ENCODE peak calls at places on chromosome 22, in four cellular contexts. One of them, this sample, is unnamed.

GRCh38 chr22:33569547-33569946 is 350.7 kb downstream of the LARGE1 start:
- DNase-seq in stomach: no peak
- DNase-seq in HCT116: no peak
- DNase-seq in Panc1: no peak
- DNase-seq in this sample: no peak

GRCh38 chr22:24942301-24942700 is 4.2 kb downstream of the LHFPL7 start:
- DNase-seq in HCT116: no peak
- DNase-seq in stomach: peak
- DNase-seq in Panc1: no peak
- DNase-seq in this sample: no peak

GRCh38 chr22:49573109-49573765 is 254.4 kb downstream of the BRD1 start:
- DNase-seq in Panc1: no peak
- DNase-seq in HCT116: no peak
- DNase-seq in stomach: peak
- DNase-seq in this sample: no peak

GRCh38 chr22:25747245-25747944 is 5.4 kb downstream of the MYO18B start:
- DNase-seq in HCT116: peak
- DNase-seq in stomach: peak
- DNase-seq in Panc1: no peak
- DNase-seq in this sample: no peak

GRCh38 chr22:41146573-41146972 is 54.2 kb downstream of the EP300 start:
- DNase-seq in stomach: no peak
- DNase-seq in Panc1: no peak
- DNase-seq in HCT116: no peak
- DNase-seq in this sample: no peak

GRCh38 chr22:48825802-48826520 is 1001.7 kb downstream of the BRD1 start:
- DNase-seq in stomach: no peak
- DNase-seq in HCT116: no peak
- DNase-seq in Panc1: no peak
- DNase-seq in this sample: no peak

GRCh38 chr22:20027966-20028854 is 7.3 kb downstream of the TANGO2 start:
- DNase-seq in Panc1: no peak
- DNase-seq in stomach: no peak
- DNase-seq in HCT116: no peak
- DNase-seq in this sample: no peak

GRCh38 chr22:43110927-43111623 is 525 bp downstream of the BIK start:
- DNase-seq in HCT116: no peak
- DNase-seq in stomach: peak
- DNase-seq in Panc1: no peak
- DNase-seq in this sample: no peak

GRCh38 chr22:28075260-28075981 is 156.4 kb upstream of the PITPNB start:
- DNase-seq in Panc1: no peak
- DNase-seq in HCT116: no peak
- DNase-seq in stomach: peak
- DNase-seq in this sample: no peak

GRCh38 chr22:28799125-28799833 is 1.1 kb downstream of the XBP1 start:
- DNase-seq in Panc1: peak
- DNase-seq in HCT116: peak
- DNase-seq in stomach: no peak
- DNase-seq in this sample: peak

GRCh38 chr22:20948989-20949388 is 18.1 kb upstream of the AIFM3 start:
- DNase-seq in HCT116: no peak
- DNase-seq in Panc1: no peak
- DNase-seq in stomach: no peak
- DNase-seq in this sample: no peak

GRCh38 chr22:35355744-35356420 is 25.0 kb upstream of the HMOX1 start:
- DNase-seq in stomach: no peak
- DNase-seq in Panc1: no peak
- DNase-seq in HCT116: no peak
- DNase-seq in this sample: no peak

GRCh38 chr22:25076281-25076680 is 123.4 kb upstream of the CRYBB3 start:
- DNase-seq in HCT116: no peak
- DNase-seq in stomach: no peak
- DNase-seq in Panc1: no peak
- DNase-seq in this sample: no peak

GRCh38 chr22:43303751-43304150 is 39.4 kb downstream of the SCUBE1 start:
- DNase-seq in HCT116: no peak
- DNase-seq in Panc1: no peak
- DNase-seq in stomach: no peak
- DNase-seq in this sample: no peak

GRCh38 chr22:17706451-17706900 is 67.8 kb downstream of the BID start:
- DNase-seq in stomach: peak
- DNase-seq in HCT116: peak
- DNase-seq in Panc1: peak
- DNase-seq in this sample: peak

GRCh38 chr22:44732017-44732561 is 20.3 kb upstream of the ARHGAP8 start:
- DNase-seq in HCT116: no peak
- DNase-seq in stomach: no peak
- DNase-seq in Panc1: no peak
- DNase-seq in this sample: no peak

GRCh38 chr22:29665486-29665885 is 54.3 kb upstream of the CABP7 start:
- DNase-seq in HCT116: no peak
- DNase-seq in Panc1: no peak
- DNase-seq in stomach: no peak
- DNase-seq in this sample: no peak

GRCh38 chr22:20783844-20784723 is 10.2 kb downstream of the SERPIND1 start:
- DNase-seq in Panc1: peak
- DNase-seq in HCT116: peak
- DNase-seq in stomach: no peak
- DNase-seq in this sample: peak

GRCh38 chr22:29344137-29344536 is 28.6 kb upstream of the RASL10A start:
- DNase-seq in Panc1: peak
- DNase-seq in HCT116: peak
- DNase-seq in stomach: peak
- DNase-seq in this sample: no peak

GRCh38 chr22:38032681-38033521 is 24.3 kb upstream of the PICK1 start:
- DNase-seq in HCT116: no peak
- DNase-seq in stomach: no peak
- DNase-seq in Panc1: no peak
- DNase-seq in this sample: peak

GRCh38 chr22:33577862-33578411 is 342.3 kb downstream of the LARGE1 start:
- DNase-seq in stomach: no peak
- DNase-seq in HCT116: no peak
- DNase-seq in Panc1: no peak
- DNase-seq in this sample: no peak

GRCh38 chr22:43114958-43115357 is 4.4 kb downstream of the BIK start:
- DNase-seq in stomach: peak
- DNase-seq in HCT116: no peak
- DNase-seq in Panc1: no peak
- DNase-seq in this sample: no peak

GRCh38 chr22:41636467-41636866 is 15.4 kb downstream of the XRCC6 start:
- DNase-seq in Panc1: no peak
- DNase-seq in HCT116: no peak
- DNase-seq in stomach: no peak
- DNase-seq in this sample: no peak

GRCh38 chr22:25057013-25057881 is 104.7 kb downstream of the KIAA1671 start:
- DNase-seq in stomach: peak
- DNase-seq in Panc1: no peak
- DNase-seq in HCT116: peak
- DNase-seq in this sample: no peak

GRCh38 chr22:27045103-27045940 is 387.9 kb downstream of the MIAT start:
- DNase-seq in stomach: no peak
- DNase-seq in HCT116: no peak
- DNase-seq in Panc1: no peak
- DNase-seq in this sample: no peak

GRCh38 chr22:42080287-42080686 is 787 bp downstream of the SMDT1 start:
- DNase-seq in HCT116: no peak
- DNase-seq in stomach: peak
- DNase-seq in Panc1: no peak
- DNase-seq in this sample: no peak

GRCh38 chr22:21015051-21016006 is at the start of gene P2RX6:
- DNase-seq in HCT116: no peak
- DNase-seq in Panc1: no peak
- DNase-seq in stomach: no peak
- DNase-seq in this sample: no peak

GRCh38 chr22:44163536-44163935 is 17.2 kb upstream of the PARVG start:
- DNase-seq in HCT116: no peak
- DNase-seq in stomach: no peak
- DNase-seq in Panc1: no peak
- DNase-seq in this sample: no peak

DNA sequence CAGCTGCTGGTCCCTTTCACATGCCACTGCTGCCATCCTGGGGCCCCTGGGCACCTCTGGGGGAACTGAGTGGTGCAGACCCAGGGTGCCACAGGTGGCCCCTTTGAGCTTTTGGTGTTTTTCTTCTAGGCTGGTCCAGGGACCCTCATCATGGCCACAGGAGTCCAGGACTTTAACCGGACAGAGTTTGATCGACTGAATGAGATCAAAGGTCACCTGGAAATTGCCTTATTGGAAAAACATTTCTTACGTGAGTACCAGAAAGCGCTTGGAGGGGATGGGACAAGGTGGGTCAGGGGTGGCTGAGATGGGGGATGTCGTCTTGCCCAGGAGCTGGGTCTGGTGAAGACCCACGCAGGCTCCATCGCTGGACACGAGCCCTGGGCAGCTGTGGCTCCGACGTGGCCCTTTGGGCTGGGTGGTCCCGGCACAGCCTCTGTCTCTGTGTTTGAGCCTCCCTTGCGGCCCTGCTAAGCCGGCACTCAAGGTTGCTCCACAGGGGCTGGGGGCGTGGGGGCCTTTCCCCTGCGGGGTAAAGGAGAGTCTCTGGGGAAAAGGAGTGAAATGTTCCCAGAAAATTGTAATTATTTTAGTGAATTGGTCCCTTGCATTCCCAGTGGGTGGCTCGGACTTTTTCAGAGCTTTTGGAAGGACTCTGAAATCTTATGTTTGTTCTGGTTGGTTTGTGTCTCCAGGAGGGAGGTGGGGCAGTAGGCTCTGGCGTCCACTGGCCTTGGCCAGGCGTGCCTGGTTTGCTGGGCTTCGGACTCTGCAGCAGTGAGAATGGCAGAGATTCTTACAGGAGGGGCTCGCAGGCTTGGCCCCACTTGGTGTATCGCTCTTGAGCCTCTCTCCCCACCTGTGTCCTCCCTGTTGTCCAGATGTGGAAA is 17.8 kb downstream of the GRAMD4 start:
- DNase-seq in stomach: no peak
- DNase-seq in HCT116: no peak
- DNase-seq in Panc1: no peak
- DNase-seq in this sample: no peak
- H3K4me3 ChIP-seq in stomach: no peak
- H3K4me3 ChIP-seq in HCT116: no peak
- H3K4me3 ChIP-seq in Panc1: no peak
- H3K4me3 ChIP-seq in this sample: no peak

DNA sequence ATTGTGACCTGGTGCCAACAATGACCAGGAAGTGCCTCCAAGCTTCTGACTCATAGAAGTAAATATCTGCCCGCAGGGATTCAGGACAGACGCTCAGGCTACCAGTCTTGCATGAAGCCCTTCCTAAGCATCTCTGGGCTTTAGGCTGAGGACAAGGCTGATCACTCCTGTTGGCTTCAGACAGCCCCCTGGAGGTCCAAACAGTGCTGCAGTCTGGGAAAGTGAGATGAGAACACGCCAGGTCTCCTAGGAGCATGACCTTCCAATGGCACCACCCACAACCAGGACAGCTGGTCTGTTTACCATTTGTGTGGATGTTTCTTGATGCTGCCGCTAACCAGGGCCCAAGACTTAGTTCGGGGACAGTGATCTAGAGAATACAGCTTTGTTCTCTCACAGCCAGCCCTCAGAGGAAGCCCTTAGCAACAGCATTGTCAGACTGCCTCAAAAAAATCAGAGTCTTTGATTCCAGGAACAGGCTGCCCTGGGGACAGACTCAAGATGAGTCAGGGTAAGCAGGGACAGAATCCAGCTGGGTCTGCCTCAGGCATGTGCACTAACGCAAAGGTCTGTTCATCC is 111.2 kb downstream of the ZNF280B start:
- DNase-seq in Panc1: no peak
- DNase-seq in HCT116: peak
- DNase-seq in stomach: no peak
- DNase-seq in this sample: no peak
- TF ChIP-seq POLR2AphosphoS5 in Panc1: no peak
- TF ChIP-seq POLR2AphosphoS5 in HCT116: no peak
- TF ChIP-seq POLR2AphosphoS5 in stomach: no peak
- TF ChIP-seq POLR2AphosphoS5 in this sample: no peak

GRCh38 chr22:40054486-40054885 is 59.7 kb downstream of the FAM83F start:
- DNase-seq in HCT116: no peak
- DNase-seq in Panc1: no peak
- DNase-seq in stomach: no peak
- DNase-seq in this sample: no peak

GRCh38 chr22:40055143-40055926 is 60.6 kb downstream of the FAM83F start:
- DNase-seq in Panc1: no peak
- DNase-seq in stomach: no peak
- DNase-seq in HCT116: no peak
- DNase-seq in this sample: no peak

GRCh38 chr22:40050258-40050657 is 55.5 kb downstream of the FAM83F start:
- DNase-seq in Panc1: no peak
- DNase-seq in HCT116: no peak
- DNase-seq in stomach: no peak
- DNase-seq in this sample: no peak

GRCh38 chr22:40053460-40053859 is 58.7 kb downstream of the FAM83F start:
- DNase-seq in stomach: no peak
- DNase-seq in Panc1: no peak
- DNase-seq in HCT116: no peak
- DNase-seq in this sample: no peak

DNA sequence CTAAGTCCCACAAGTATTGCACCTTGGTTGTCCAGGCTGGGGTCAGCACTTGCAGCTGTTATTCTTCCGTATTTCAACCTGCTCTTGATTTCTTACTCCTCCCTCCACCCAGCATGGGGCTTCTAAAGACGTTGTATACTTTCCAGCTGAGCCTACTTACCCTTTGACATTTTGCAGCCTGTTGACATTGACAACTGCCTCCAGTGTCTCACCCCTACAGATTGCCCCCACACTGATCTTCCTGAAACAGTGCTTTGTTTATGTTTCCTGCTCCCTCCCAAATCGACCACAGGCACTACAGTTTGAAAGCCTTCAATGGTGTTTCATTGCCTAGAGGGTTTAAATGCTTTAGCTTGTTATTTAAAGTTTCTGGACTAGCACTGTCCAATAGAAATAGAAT is 56.6 kb downstream of the FAM83F start:
- DNase-seq in Panc1: no peak
- DNase-seq in HCT116: no peak
- DNase-seq in stomach: no peak
- DNase-seq in this sample: no peak
- H3K4me3 ChIP-seq in Panc1: no peak
- H3K4me3 ChIP-seq in HCT116: no peak
- H3K4me3 ChIP-seq in stomach: no peak
- H3K4me3 ChIP-seq in this sample: no peak

GRCh38 chr22:36422287-36423014 is 34.7 kb upstream of the MYH9 start:
- DNase-seq in HCT116: no peak
- DNase-seq in Panc1: no peak
- DNase-seq in stomach: no peak
- DNase-seq in this sample: no peak

GRCh38 chr22:36430863-36431262 is 43.1 kb upstream of the MYH9 start:
- DNase-seq in Panc1: no peak
- DNase-seq in HCT116: no peak
- DNase-seq in stomach: no peak
- DNase-seq in this sample: no peak

GRCh38 chr22:36423461-36424404 is 36.0 kb upstream of the MYH9 start:
- DNase-seq in stomach: no peak
- DNase-seq in HCT116: no peak
- DNase-seq in Panc1: no peak
- DNase-seq in this sample: peak

GRCh38 chr22:36424901-36425579 is 37.3 kb upstream of the MYH9 start:
- DNase-seq in Panc1: no peak
- DNase-seq in HCT116: no peak
- DNase-seq in stomach: no peak
- DNase-seq in this sample: no peak

GRCh38 chr22:36425977-36426523 is 38.3 kb upstream of the MYH9 start:
- DNase-seq in Panc1: no peak
- DNase-seq in HCT116: no peak
- DNase-seq in stomach: no peak
- DNase-seq in this sample: no peak
- TF ChIP-seq POLR2AphosphoS5 in Panc1: no peak
- TF ChIP-seq POLR2AphosphoS5 in HCT116: no peak
- TF ChIP-seq POLR2AphosphoS5 in stomach: no peak
- TF ChIP-seq POLR2AphosphoS5 in this sample: no peak